ENCODE peak calls at places on chromosomes 1 and 21, in nine cellular contexts. X is H7; B is GM23338; D is BE2C; Q is psoas muscle; N is RCC 7860; H is CD8-positive, alpha-beta memory T cell; S is activated naive CD4-positive, alpha-beta T cell treated with Interleukin-2 at 50 U/mL for 16 hours; O is activated CD8-positive, alpha-beta memory T cell treated with anti-CD3 and anti-CD28 coated beads for 24 hours. I is an unnamed sample.

GRCh38 chr1:185574139-185574835 is 159.9 kb upstream of the HMCN1 start:
- DNase-seq in B (no peak), Q (no peak), O (no peak), S (no peak), D (no peak), N (peak), H (no peak), X (no peak), I (no peak)

GRCh38 chr21:15289896-15290841 is 225.4 kb upstream of the NRIP1 start:
- DNase-seq in N (no peak), H (no peak), O (no peak), D (peak), B (peak), Q (peak), X (peak), S (no peak), I (no peak)

GRCh38 chr1:53450225-53450624 is 9.0 kb upstream of the DMRTB1 start:
- DNase-seq in D (no peak), X (peak), B (peak), O (no peak), N (no peak), S (no peak), H (no peak), Q (no peak), I (no peak)

GRCh38 chr1:99149952-99150351 is 114.3 kb upstream of the PLPPR4 start:
- DNase-seq in Q (no peak), B (no peak), D (no peak), X (no peak), H (no peak), S (no peak), N (no peak), O (no peak), I (no peak)

GRCh38 chr1:223704921-223705878 is 7.1 kb upstream of the CAPN2 start:
- DNase-seq in B (no peak), O (peak), S (no peak), X (no peak), H (no peak), Q (no peak), N (peak), D (no peak), I (no peak)

GRCh38 chr1:54337928-54338327 is 68.3 kb downstream of the SSBP3 start:
- DNase-seq in H (no peak), X (no peak), B (no peak), S (no peak), N (no peak), Q (no peak), D (no peak), O (no peak), I (no peak)

GRCh38 chr1:56803561-56804156 is 15.5 kb downstream of the FYB2 start:
- DNase-seq in Q (no peak), S (no peak), N (no peak), X (peak), D (peak), O (no peak), B (peak), H (no peak), I (no peak)

GRCh38 chr1:54465351-54465811 is 59.2 kb upstream of the SSBP3 start:
- DNase-seq in X (no peak), H (no peak), S (no peak), N (no peak), B (no peak), Q (peak), O (peak), D (no peak), I (peak)

GRCh38 chr1:234533034-234533571 is 54.1 kb upstream of the TARBP1 start:
- DNase-seq in O (no peak), X (no peak), B (no peak), Q (peak), D (no peak), H (no peak), S (no peak), N (peak), I (no peak)

GRCh38 chr21:38660333-38661295 is 145.1 kb upstream of the ETS2 start:
- DNase-seq in X (peak), B (peak), H (no peak), D (no peak), S (no peak), Q (no peak), O (no peak), N (no peak), I (no peak)

GRCh38 chr1:110161822-110162221 is 11.5 kb downstream of the SLC6A17 start:
- DNase-seq in D (no peak), Q (no peak), N (no peak), S (no peak), X (no peak), B (no peak), O (no peak), H (no peak), I (no peak)

GRCh38 chr1:42936309-42937078 is 22.2 kb downstream of the SLC2A1 start:
- DNase-seq in D (peak), B (no peak), X (no peak), S (peak), Q (peak), O (peak), H (peak), N (peak), I (peak)

GRCh38 chr1:59691261-59691660 is 123.5 kb upstream of the HOOK1 start:
- DNase-seq in O (no peak), H (no peak), S (no peak), B (no peak), X (no peak), N (no peak), Q (peak), D (no peak), I (no peak)

GRCh38 chr1:17569200-17570139 is 30.0 kb downstream of the ARHGEF10L start:
- DNase-seq in D (no peak), N (peak), B (no peak), X (no peak), O (no peak), S (no peak), Q (peak), H (no peak), I (no peak)

GRCh38 chr1:198042168-198042567 is 114.6 kb upstream of the NEK7 start:
- DNase-seq in X (no peak), D (no peak), H (no peak), O (no peak), Q (no peak), S (no peak), B (no peak), N (no peak), I (no peak)

GRCh38 chr1:218377143-218377660 is 32.1 kb downstream of the TGFB2 start:
- DNase-seq in X (no peak), B (no peak), S (peak), H (peak), Q (no peak), O (peak), N (peak), D (no peak), I (no peak)

GRCh38 chr1:175171214-175171913 is 21.2 kb downstream of the KIAA0040 start:
- DNase-seq in H (no peak), O (no peak), N (no peak), S (no peak), D (no peak), B (no peak), Q (no peak), X (no peak), I (no peak)

GRCh38 chr1:10383630-10384029 is 15.2 kb upstream of the PGD start:
- DNase-seq in B (no peak), N (no peak), O (no peak), S (no peak), Q (no peak), D (no peak), H (no peak), X (no peak), I (no peak)

GRCh38 chr21:32413697-32414578 is 1.4 kb downstream of the EVA1C start:
- DNase-seq in X (peak), N (no peak), H (no peak), B (no peak), Q (no peak), S (no peak), O (peak), D (no peak), I (no peak)

GRCh38 chr1:36520771-36521420 is 38.2 kb upstream of the CSF3R start:
- DNase-seq in O (no peak), D (no peak), B (no peak), S (no peak), H (no peak), X (no peak), Q (no peak), N (no peak), I (no peak)

GRCh38 chr21:45971487-45972352 is 9.8 kb upstream of the COL6A1 start:
- DNase-seq in D (peak), S (no peak), Q (peak), B (peak), O (no peak), H (no peak), N (no peak), X (peak), I (no peak)

GRCh38 chr1:15412843-15413242 is 3.2 kb downstream of the EFHD2 start:
- DNase-seq in Q (no peak), D (no peak), X (peak), B (no peak), N (no peak), O (no peak), H (no peak), S (no peak), I (no peak)

GRCh38 chr1:172359531-172359991 is 60.9 kb upstream of the C1orf105 start:
- DNase-seq in H (no peak), D (no peak), N (peak), O (no peak), B (no peak), S (no peak), Q (no peak), X (no peak), I (no peak)

GRCh38 chr1:171296897-171297296 is 17.1 kb upstream of the FMO4 start:
- DNase-seq in B (no peak), O (no peak), Q (no peak), D (no peak), H (no peak), S (no peak), N (no peak), X (no peak), I (no peak)

GRCh38 chr1:12581179-12581578 is 36.8 kb downstream of the DHRS3 start:
- DNase-seq in Q (no peak), N (no peak), S (no peak), H (no peak), D (no peak), B (no peak), X (no peak), O (no peak), I (no peak)

GRCh38 chr1:46159516-46159915 is 15.4 kb upstream of the TSPAN1 start:
- DNase-seq in X (no peak), S (no peak), B (no peak), O (no peak), H (no peak), Q (no peak), N (no peak), D (no peak), I (no peak)

GRCh38 chr1:185534806-185535205 is 199.4 kb upstream of the HMCN1 start:
- DNase-seq in S (no peak), O (no peak), X (no peak), Q (no peak), H (no peak), D (no peak), N (no peak), B (no peak), I (no peak)

GRCh38 chr1:222886194-222887126 is 71.6 kb downstream of the DISP1 start:
- DNase-seq in H (no peak), S (no peak), X (no peak), B (no peak), Q (no peak), N (no peak), O (no peak), D (no peak), I (no peak)

GRCh38 chr1:230827081-230827681 is 41.1 kb downstream of the C1orf198 start:
- DNase-seq in D (no peak), H (no peak), Q (no peak), S (no peak), O (peak), N (peak), B (no peak), X (no peak), I (peak)

GRCh38 chr1:115275216-115275615 is 62.8 kb downstream of the NGF start:
- DNase-seq in D (no peak), S (no peak), O (no peak), B (peak), H (no peak), N (no peak), X (peak), Q (no peak), I (no peak)